ENCODE peak calls at places on chromosomes 16 and 17, in eight cellular contexts. P is NCI-H2171 treated with DMSO at 0.1 percent for 48 hours; D is non-pigmented ciliary epithelial cell; H is T-helper 1 cell; J is activated T-helper 1 cell treated with anti-CD3 and anti-CD28 coated beads, Interleukin-2, amount 50 U/mL, for 16 hours; U is IMR-90; Y is endodermal cell; I is left ventricle myocardium inferior. Z is an unnamed sample.

GRCh38 chr16:3876160-3876559 is 4.4 kb downstream of the CREBBP start:
- DNase-seq in P (no peak), D (no peak), H (no peak), J (no peak), U (no peak), Y (no peak), I (no peak), Z (no peak)

GRCh38 chr17:46769531-46770438 is 48.7 kb downstream of the WNT3 start:
- DNase-seq in P (no peak), D (no peak), H (no peak), J (no peak), U (no peak), Y (peak; percentile 56), I (no peak), Z (no peak)

GRCh38 chr17:17994271-17994670 is 21.6 kb downstream of the DRC3 start:
- DNase-seq in P (peak; percentile 54), D (no peak), H (no peak), J (no peak), U (no peak), Y (peak; percentile 95), I (peak; percentile 31), Z (no peak)

GRCh38 chr17:77862890-77863813 is 95.4 kb upstream of the TNRC6C start:
- DNase-seq in P (no peak), D (no peak), H (no peak), J (no peak), U (no peak), Y (no peak), I (no peak), Z (no peak)

GRCh38 chr17:7173687-7174602 is 5.2 kb downstream of the ASGR1 start:
- DNase-seq in P (no peak), D (no peak), H (no peak), J (no peak), U (no peak), Y (peak; percentile 98), I (peak; percentile 55), Z (no peak)

GRCh38 chr16:69917739-69918138 is 33.4 kb upstream of the CLEC18A start:
- DNase-seq in P (no peak), D (peak; percentile 85), H (no peak), J (no peak), U (peak; percentile 99), Y (peak; percentile 92), I (no peak), Z (no peak)

GRCh38 chr16:15602285-15603044 is 40.5 kb downstream of the MARF1 start:
- DNase-seq in P (no peak), D (no peak), H (no peak), J (no peak), U (no peak), Y (no peak), I (no peak), Z (no peak)

GRCh38 chr16:25228372-25228771 is 11.6 kb downstream of the AQP8 start:
- DNase-seq in P (no peak), D (no peak), H (no peak), J (no peak), U (no peak), Y (peak; percentile 73), I (no peak), Z (no peak)

GRCh38 chr16:53098526-53099317 is 43.9 kb downstream of the CHD9 start:
- DNase-seq in P (peak; percentile 84), D (peak; percentile 78), H (peak; percentile 17), J (no peak), U (peak; percentile 96), Y (peak; percentile 81), I (peak; percentile 89), Z (peak; percentile 76)

GRCh38 chr16:84947996-84948854 is 63.1 kb downstream of the ZDHHC7 start:
- DNase-seq in P (no peak), D (no peak), H (no peak), J (no peak), U (no peak), Y (no peak), I (no peak), Z (no peak)

GRCh38 chr16:35798885-35799426 is 2339.5 kb downstream of the TP53TG3F start:
- DNase-seq in P (peak; percentile 99), D (no peak), H (no peak), J (no peak), U (no peak), Y (no peak), I (peak; percentile 69), Z (peak; percentile 86)

GRCh38 chr17:4933646-4934045 is 1.6 kb downstream of the GP1BA start:
- DNase-seq in P (no peak), D (no peak), H (no peak), J (no peak), U (no peak), Y (no peak), I (no peak), Z (no peak)